ENCODE peak calls at places on chromosomes 7 and 10, in five cellular contexts. One of them, this sample, is unnamed.

GRCh38 chr7:21338728-21339164 is 89.1 kb upstream of the SP4 start:
- DNase-seq in keratinocyte: no peak
- DNase-seq in MM.1S: no peak
- DNase-seq in PC-3: peak
- DNase-seq in neural progenitor cell: no peak
- DNase-seq in this sample: no peak

GRCh38 chr10:62732841-62733653 is 71.5 kb upstream of the ADO start:
- DNase-seq in keratinocyte: peak
- DNase-seq in neural progenitor cell: no peak
- DNase-seq in MM.1S: peak
- DNase-seq in PC-3: peak
- DNase-seq in this sample: peak

GRCh38 chr7:120064565-120064964 is 208.4 kb upstream of the KCND2 start:
- DNase-seq in MM.1S: peak
- DNase-seq in neural progenitor cell: no peak
- DNase-seq in keratinocyte: no peak
- DNase-seq in PC-3: no peak
- DNase-seq in this sample: peak

GRCh38 chr7:130723784-130724183 is 10.2 kb downstream of the KLF14 start:
- DNase-seq in neural progenitor cell: no peak
- DNase-seq in MM.1S: no peak
- DNase-seq in keratinocyte: no peak
- DNase-seq in PC-3: no peak
- DNase-seq in this sample: no peak

GRCh38 chr10:18362892-18363291 is 222.7 kb downstream of the CACNB2 start:
- DNase-seq in PC-3: no peak
- DNase-seq in neural progenitor cell: no peak
- DNase-seq in MM.1S: peak
- DNase-seq in keratinocyte: no peak
- DNase-seq in this sample: no peak

GRCh38 chr7:732094-732541 is 5.0 kb upstream of the PRKAR1B start:
- DNase-seq in PC-3: peak
- DNase-seq in MM.1S: no peak
- DNase-seq in keratinocyte: no peak
- DNase-seq in neural progenitor cell: no peak
- DNase-seq in this sample: no peak

GRCh38 chr7:133431134-133431711 is 178.3 kb downstream of the EXOC4 start:
- DNase-seq in PC-3: peak
- DNase-seq in neural progenitor cell: no peak
- DNase-seq in MM.1S: no peak
- DNase-seq in keratinocyte: no peak
- DNase-seq in this sample: no peak

GRCh38 chr7:44980393-44981034 is 1.7 kb upstream of the MYO1G start:
- DNase-seq in MM.1S: no peak
- DNase-seq in neural progenitor cell: no peak
- DNase-seq in keratinocyte: no peak
- DNase-seq in PC-3: no peak
- DNase-seq in this sample: peak

GRCh38 chr7:54858008-54858692 is 99.1 kb upstream of the SEC61G start:
- DNase-seq in MM.1S: no peak
- DNase-seq in neural progenitor cell: peak
- DNase-seq in PC-3: no peak
- DNase-seq in keratinocyte: peak
- DNase-seq in this sample: no peak

GRCh38 chr7:99579956-99580777 is 17.9 kb upstream of the TMEM225B start:
- DNase-seq in neural progenitor cell: peak
- DNase-seq in MM.1S: peak
- DNase-seq in PC-3: no peak
- DNase-seq in keratinocyte: no peak
- DNase-seq in this sample: peak

GRCh38 chr7:145884716-145885514 is 231.7 kb upstream of the CNTNAP2 start:
- DNase-seq in keratinocyte: no peak
- DNase-seq in MM.1S: no peak
- DNase-seq in neural progenitor cell: no peak
- DNase-seq in PC-3: no peak
- DNase-seq in this sample: no peak

GRCh38 chr7:67724955-67725354 is 728.3 kb downstream of the TYW1 start:
- DNase-seq in MM.1S: no peak
- DNase-seq in keratinocyte: no peak
- DNase-seq in neural progenitor cell: no peak
- DNase-seq in PC-3: no peak
- DNase-seq in this sample: no peak

GRCh38 chr7:69670701-69671100 is 72.4 kb downstream of the AUTS2 start:
- DNase-seq in keratinocyte: no peak
- DNase-seq in PC-3: no peak
- DNase-seq in neural progenitor cell: no peak
- DNase-seq in MM.1S: no peak
- DNase-seq in this sample: peak

GRCh38 chr10:103127241-103127640 is 65.8 kb downstream of the NT5C2 start:
- DNase-seq in keratinocyte: no peak
- DNase-seq in MM.1S: no peak
- DNase-seq in neural progenitor cell: no peak
- DNase-seq in PC-3: no peak
- DNase-seq in this sample: no peak

GRCh38 chr7:149721084-149721601 is 52.2 kb downstream of the ZNF467 start:
- DNase-seq in MM.1S: no peak
- DNase-seq in PC-3: no peak
- DNase-seq in neural progenitor cell: no peak
- DNase-seq in keratinocyte: no peak
- DNase-seq in this sample: no peak

GRCh38 chr7:28217161-28217560 is 36.6 kb upstream of the JAZF1 start:
- DNase-seq in PC-3: no peak
- DNase-seq in keratinocyte: no peak
- DNase-seq in neural progenitor cell: peak
- DNase-seq in MM.1S: no peak
- DNase-seq in this sample: no peak

GRCh38 chr10:80290474-80291220 is 1.2 kb upstream of the MAT1A start:
- DNase-seq in neural progenitor cell: no peak
- DNase-seq in PC-3: no peak
- DNase-seq in keratinocyte: no peak
- DNase-seq in MM.1S: no peak
- DNase-seq in this sample: no peak

GRCh38 chr7:139720705-139721231 is 57.0 kb downstream of the HIPK2 start:
- DNase-seq in PC-3: peak
- DNase-seq in neural progenitor cell: no peak
- DNase-seq in MM.1S: no peak
- DNase-seq in keratinocyte: no peak
- DNase-seq in this sample: peak

GRCh38 chr10:50614444-50615137 is 9.2 kb downstream of the SGMS1 start:
- DNase-seq in PC-3: peak
- DNase-seq in neural progenitor cell: peak
- DNase-seq in MM.1S: peak
- DNase-seq in keratinocyte: no peak
- DNase-seq in this sample: no peak

GRCh38 chr10:29455095-29455494 is 166.2 kb downstream of the LYZL1 start:
- DNase-seq in keratinocyte: no peak
- DNase-seq in MM.1S: no peak
- DNase-seq in PC-3: no peak
- DNase-seq in neural progenitor cell: no peak
- DNase-seq in this sample: no peak

GRCh38 chr10:60428387-60428737 is 38.7 kb upstream of the ANK3 start:
- DNase-seq in keratinocyte: no peak
- DNase-seq in neural progenitor cell: no peak
- DNase-seq in PC-3: no peak
- DNase-seq in MM.1S: no peak
- DNase-seq in this sample: peak

GRCh38 chr7:84506151-84506550 is 311.6 kb upstream of the SEMA3A start:
- DNase-seq in MM.1S: no peak
- DNase-seq in PC-3: peak
- DNase-seq in neural progenitor cell: no peak
- DNase-seq in keratinocyte: no peak
- DNase-seq in this sample: peak

GRCh38 chr7:1136841-1137516 is 23.0 kb downstream of the ZFAND2A start:
- DNase-seq in keratinocyte: no peak
- DNase-seq in neural progenitor cell: peak
- DNase-seq in PC-3: peak
- DNase-seq in MM.1S: no peak
- DNase-seq in this sample: peak

GRCh38 chr10:126302831-126303230 is 85.4 kb downstream of the ADAM12 start:
- DNase-seq in keratinocyte: no peak
- DNase-seq in PC-3: peak
- DNase-seq in MM.1S: no peak
- DNase-seq in neural progenitor cell: peak
- DNase-seq in this sample: peak

GRCh38 chr10:33032354-33033254 is 74.6 kb upstream of the ITGB1 start:
- DNase-seq in PC-3: peak
- DNase-seq in keratinocyte: peak
- DNase-seq in neural progenitor cell: no peak
- DNase-seq in MM.1S: no peak
- DNase-seq in this sample: peak

GRCh38 chr7:25028370-25028971 is 48.5 kb upstream of the OSBPL3 start:
- DNase-seq in neural progenitor cell: no peak
- DNase-seq in PC-3: peak
- DNase-seq in keratinocyte: peak
- DNase-seq in MM.1S: no peak
- DNase-seq in this sample: peak

GRCh38 chr7:7181519-7182155 is 707 bp upstream of the C1GALT1 start:
- DNase-seq in PC-3: peak
- DNase-seq in neural progenitor cell: peak
- DNase-seq in MM.1S: peak
- DNase-seq in keratinocyte: no peak
- DNase-seq in this sample: peak

GRCh38 chr7:87413029-87413428 is 62.5 kb downstream of the ABCB4 start:
- DNase-seq in keratinocyte: no peak
- DNase-seq in neural progenitor cell: no peak
- DNase-seq in MM.1S: no peak
- DNase-seq in PC-3: no peak
- DNase-seq in this sample: peak

GRCh38 chr10:108789911-108790310 is 1133.4 kb downstream of the XPNPEP1 start:
- DNase-seq in PC-3: peak
- DNase-seq in neural progenitor cell: no peak
- DNase-seq in keratinocyte: no peak
- DNase-seq in MM.1S: no peak
- DNase-seq in this sample: peak

GRCh38 chr10:90480466-90480865 is 377.4 kb downstream of the HTR7 start:
- DNase-seq in neural progenitor cell: no peak
- DNase-seq in MM.1S: no peak
- DNase-seq in keratinocyte: no peak
- DNase-seq in PC-3: no peak
- DNase-seq in this sample: no peak

GRCh38 chr10:49303711-49304110 is 4.7 kb downstream of the C10orf71 start:
- DNase-seq in MM.1S: no peak
- DNase-seq in neural progenitor cell: no peak
- DNase-seq in keratinocyte: no peak
- DNase-seq in PC-3: no peak
- DNase-seq in this sample: no peak

GRCh38 chr7:12091164-12091563 is 119.9 kb upstream of the TMEM106B start:
- DNase-seq in keratinocyte: no peak
- DNase-seq in PC-3: no peak
- DNase-seq in MM.1S: no peak
- DNase-seq in neural progenitor cell: no peak
- DNase-seq in this sample: no peak

GRCh38 chr7:155574556-155574955 is 28.2 kb upstream of the CNPY1 start:
- DNase-seq in PC-3: no peak
- DNase-seq in MM.1S: no peak
- DNase-seq in keratinocyte: no peak
- DNase-seq in neural progenitor cell: no peak
- DNase-seq in this sample: no peak
- TF ChIP-seq EZH2 in PC-3: no peak
- TF ChIP-seq EZH2 in MM.1S: no peak
- TF ChIP-seq EZH2 in keratinocyte: no peak
- TF ChIP-seq EZH2 in neural progenitor cell: no peak
- TF ChIP-seq EZH2 in this sample: no peak

GRCh38 chr10:5538446-5538845 is 13.7 kb downstream of the CALML3 start:
- DNase-seq in keratinocyte: no peak
- DNase-seq in MM.1S: no peak
- DNase-seq in PC-3: no peak
- DNase-seq in neural progenitor cell: no peak
- DNase-seq in this sample: peak

GRCh38 chr10:5542100-5542499 is 17.3 kb downstream of the CALML3 start:
- DNase-seq in PC-3: no peak
- DNase-seq in MM.1S: no peak
- DNase-seq in keratinocyte: no peak
- DNase-seq in neural progenitor cell: no peak
- DNase-seq in this sample: no peak

GRCh38 chr10:5540886-5541285 is 16.1 kb downstream of the CALML3 start:
- DNase-seq in keratinocyte: no peak
- DNase-seq in neural progenitor cell: no peak
- DNase-seq in MM.1S: no peak
- DNase-seq in PC-3: no peak
- DNase-seq in this sample: no peak

GRCh38 chr10:5538892-5539651 is 14.3 kb downstream of the CALML3 start:
- DNase-seq in neural progenitor cell: no peak
- DNase-seq in keratinocyte: no peak
- DNase-seq in PC-3: no peak
- DNase-seq in MM.1S: no peak
- DNase-seq in this sample: no peak

GRCh38 chr10:5540080-5540479 is 15.3 kb downstream of the CALML3 start:
- DNase-seq in keratinocyte: no peak
- DNase-seq in MM.1S: no peak
- DNase-seq in PC-3: no peak
- DNase-seq in neural progenitor cell: no peak
- DNase-seq in this sample: no peak
- H3K27ac ChIP-seq in keratinocyte: no peak
- H3K27ac ChIP-seq in MM.1S: no peak
- H3K27ac ChIP-seq in PC-3: no peak
- H3K27ac ChIP-seq in neural progenitor cell: no peak
- H3K27ac ChIP-seq in this sample: no peak

GRCh38 chr10:129970404-129971364 is 6.6 kb upstream of the EBF3 start:
- DNase-seq in neural progenitor cell: peak
- DNase-seq in keratinocyte: no peak
- DNase-seq in PC-3: no peak
- DNase-seq in MM.1S: no peak
- DNase-seq in this sample: no peak

GRCh38 chr10:129972145-129972965 is 8.3 kb upstream of the EBF3 start:
- DNase-seq in keratinocyte: no peak
- DNase-seq in neural progenitor cell: peak
- DNase-seq in PC-3: no peak
- DNase-seq in MM.1S: no peak
- DNase-seq in this sample: peak

GRCh38 chr10:129969528-129970264 is 5.6 kb upstream of the EBF3 start:
- DNase-seq in PC-3: no peak
- DNase-seq in neural progenitor cell: peak
- DNase-seq in MM.1S: no peak
- DNase-seq in keratinocyte: no peak
- DNase-seq in this sample: no peak

GRCh38 chr10:129972966-129973673 is 9.0 kb upstream of the EBF3 start:
- DNase-seq in PC-3: no peak
- DNase-seq in MM.1S: no peak
- DNase-seq in neural progenitor cell: peak
- DNase-seq in keratinocyte: no peak
- DNase-seq in this sample: no peak

GRCh38 chr10:129971381-129972144 is 7.5 kb upstream of the EBF3 start:
- DNase-seq in MM.1S: peak
- DNase-seq in neural progenitor cell: peak
- DNase-seq in PC-3: peak
- DNase-seq in keratinocyte: no peak
- DNase-seq in this sample: peak
- H3K9ac ChIP-seq in MM.1S: no peak
- H3K9ac ChIP-seq in neural progenitor cell: no peak
- H3K9ac ChIP-seq in PC-3: no peak
- H3K9ac ChIP-seq in keratinocyte: no peak
- H3K9ac ChIP-seq in this sample: peak

GRCh38 chr10:35346248-35346647 is 9.9 kb downstream of the CCNY start:
- DNase-seq in neural progenitor cell: no peak
- DNase-seq in keratinocyte: no peak
- DNase-seq in PC-3: no peak
- DNase-seq in MM.1S: no peak
- DNase-seq in this sample: no peak
- TF ChIP-seq EZH2 in neural progenitor cell: no peak
- TF ChIP-seq EZH2 in keratinocyte: no peak
- TF ChIP-seq EZH2 in PC-3: no peak
- TF ChIP-seq EZH2 in MM.1S: no peak
- TF ChIP-seq EZH2 in this sample: no peak